ENCODE peak calls at places on chromosomes 1 and 21, in four cellular contexts. H is mesothelial cell of epicardium, C is fibroblast of mammary gland, S is dorsolateral prefrontal cortex. I is an unnamed sample.

GRCh38 chr1:17355898-17356297 is 16.1 kb upstream of the PADI6 start:
- DNase-seq in H (no peak), C (no peak), S (no peak), I (no peak)

GRCh38 chr1:5992814-5993552 is 758 bp upstream of the NPHP4 start:
- DNase-seq in H (no peak), C (no peak), S (no peak), I (no peak)

GRCh38 chr1:182426442-182427430 is 23.2 kb upstream of the RGSL1 start:
- DNase-seq in H (no peak), C (no peak), S (no peak), I (no peak)

GRCh38 chr1:207155018-207155417 is 51.0 kb downstream of the C4BPA start:
- DNase-seq in H (no peak), C (no peak), S (no peak), I (no peak)

GRCh38 chr21:39527664-39528381 is 76.1 kb downstream of the SH3BGR start:
- DNase-seq in H (no peak), C (no peak), S (no peak), I (no peak)

GRCh38 chr1:154626456-154627246 is 18.7 kb upstream of the ADAR start:
- DNase-seq in H (no peak), C (no peak), S (no peak), I (no peak)

GRCh38 chr1:241715435-241715834 is 63.4 kb downstream of the WDR64 start:
- DNase-seq in H (no peak), C (no peak), S (no peak), I (no peak)

GRCh38 chr1:24566266-24566867 is 10.5 kb downstream of the NCMAP start:
- DNase-seq in H (no peak), C (no peak), S (no peak), I (no peak)

GRCh38 chr1:118151312-118151937 is 33.6 kb downstream of the SPAG17 start:
- DNase-seq in H (peak; percentile 43), C (peak; percentile 71), S (no peak), I (no peak)

GRCh38 chr1:76278711-76279386 is 204.3 kb downstream of the ST6GALNAC3 start:
- DNase-seq in H (no peak), C (no peak), S (no peak), I (no peak)

GRCh38 chr1:25871704-25872494 is 3.6 kb downstream of the PAQR7 start:
- DNase-seq in H (no peak), C (peak; percentile 10), S (no peak), I (no peak)

GRCh38 chr1:229058111-229058551 is 212.8 kb upstream of the RAB4A start:
- DNase-seq in H (no peak), C (no peak), S (no peak), I (no peak)

GRCh38 chr1:156815307-156815826 is 1.3 kb downstream of the SH2D2A start:
- DNase-seq in H (no peak), C (peak; percentile 95), S (no peak), I (no peak)

GRCh38 chr1:197779921-197780320 is 4.6 kb upstream of the DENND1B start:
- DNase-seq in H (no peak), C (no peak), S (no peak), I (no peak)

GRCh38 chr1:23916209-23917131 is 3.3 kb upstream of the CNR2 start:
- DNase-seq in H (peak; percentile 32), C (peak; percentile 58), S (peak; percentile 65), I (peak; percentile 50)

GRCh38 chr1:22518379-22518778 is 44.9 kb upstream of the EPHA8 start:
- DNase-seq in H (no peak), C (no peak), S (no peak), I (no peak)

GRCh38 chr1:158077366-158078256 is 84.2 kb downstream of the KIRREL1 start:
- DNase-seq in H (no peak), C (no peak), S (no peak), I (no peak)

GRCh38 chr21:31520506-31521163 is 138.9 kb upstream of the SOD1 start:
- DNase-seq in H (no peak), C (no peak), S (no peak), I (no peak)

GRCh38 chr1:207815913-207816312 is 64.1 kb downstream of the CD46 start:
- DNase-seq in H (no peak), C (peak; percentile 79), S (no peak), I (no peak)

GRCh38 chr1:17110555-17110926 is 8.7 kb downstream of the PADI2 start:
- DNase-seq in H (no peak), C (no peak), S (no peak), I (no peak)

GRCh38 chr1:231027136-231027925 is 12.7 kb downstream of the FAM89A start:
- DNase-seq in H (no peak), C (no peak), S (no peak), I (no peak)

GRCh38 chr1:13661539-13661938 is 38.4 kb upstream of the PRDM2 start:
- DNase-seq in H (no peak), C (peak; percentile 78), S (no peak), I (no peak)

GRCh38 chr1:45410850-45411509 is 70.7 kb upstream of the MUTYH start:
- DNase-seq in H (no peak), C (peak; percentile 15), S (no peak), I (no peak)

GRCh38 chr21:14550200-14550599 is 4.1 kb upstream of the SAMSN1 start:
- DNase-seq in H (no peak), C (no peak), S (no peak), I (no peak)

GRCh38 chr1:178540646-178541045 is 27.7 kb downstream of the TEX35 start:
- DNase-seq in H (no peak), C (peak; percentile 92), S (peak; percentile 74), I (no peak)

GRCh38 chr1:51264470-51264869 is 28.4 kb downstream of the RNF11 start:
- DNase-seq in H (no peak), C (peak; percentile 91), S (no peak), I (no peak)

GRCh38 chr1:25926731-25927496 is 20.7 kb upstream of the STMN1 start:
- DNase-seq in H (no peak), C (no peak), S (peak; percentile 71), I (no peak)

GRCh38 chr1:99756598-99756997 is 9.8 kb downstream of the FRRS1 start:
- DNase-seq in H (no peak), C (peak; percentile 88), S (no peak), I (no peak)

GRCh38 chr1:151991663-151992344 is 1.9 kb downstream of the S100A10 start:
- DNase-seq in H (no peak), C (no peak), S (no peak), I (no peak)

GRCh38 chr1:224735159-224735558 is 119.0 kb downstream of the CNIH3 start:
- DNase-seq in H (no peak), C (no peak), S (no peak), I (no peak)

GRCh38 chr1:112836642-112837041 is 119.4 kb downstream of the SLC16A1 start:
- DNase-seq in H (no peak), C (no peak), S (no peak), I (no peak)

GRCh38 chr1:223674119-223674890 is 8.8 kb upstream of the CAPN8 start:
- DNase-seq in H (no peak), C (no peak), S (no peak), I (no peak)

GRCh38 chr1:223669003-223669402 is 3.5 kb upstream of the CAPN8 start:
- DNase-seq in H (no peak), C (no peak), S (no peak), I (no peak)

GRCh38 chr1:223665592-223666312 is at the start of gene CAPN8:
- DNase-seq in H (no peak), C (no peak), S (no peak), I (no peak)

GRCh38 chr1:223667484-223668182 is 2.1 kb upstream of the CAPN8 start:
- DNase-seq in H (no peak), C (peak; percentile 33), S (no peak), I (no peak)

GRCh38 chr1:223670458-223671159 is 5.1 kb upstream of the CAPN8 start:
- DNase-seq in H (no peak), C (peak; percentile 50), S (no peak), I (no peak)
- TF ChIP-seq CTCF in H (peak; percentile 22), C (peak; percentile 60), S (peak; percentile 21), I (no peak)

GRCh38 chr1:93080424-93080823 is 1.3 kb downstream of the MTF2 start:
- DNase-seq in H (no peak), C (peak; percentile 85), S (no peak), I (no peak)
- TF ChIP-seq CTCF in H (no peak), C (peak; percentile 60), S (no peak), I (no peak)

GRCh38 chr1:10556430-10557005 is 81.8 kb downstream of the PEX14 start:
- DNase-seq in H (no peak), C (no peak), S (no peak), I (no peak)
- TF ChIP-seq CTCF in H (no peak), C (no peak), S (no peak), I (no peak)

GRCh38 chr1:43454270-43455011 is 710 bp upstream of the HYI start:
- DNase-seq in H (no peak), C (peak; percentile 88), S (peak; percentile 84), I (no peak)
- TF ChIP-seq CTCF in H (no peak), C (no peak), S (no peak), I (no peak)